ENCODE peak calls at places on chromosomes 13 and 19, in seven cellular contexts. E is A172; M is activated T-cell treated with anti-CD3 and anti-CD28 coated beads for 24 hours; J is activated T-helper 1 cell treated with anti-CD3 and anti-CD28 coated beads, Interleukin-2, amount 50 U/mL, for 16 hours; X is EH; N is stromal cell of bone marrow; H is activated CD8-positive, alpha-beta memory T cell treated with anti-CD3 and anti-CD28 coated beads for 1 hour. R is an unnamed sample.

GRCh38 chr19:44807652-44808462 is 1.0 kb upstream of the BCAM start:
- DNase-seq in N (no peak), X (peak), H (no peak), E (peak), M (no peak), J (no peak), R (no peak)

GRCh38 chr19:3096267-3096901 is 2.2 kb downstream of the GNA11 start:
- DNase-seq in M (no peak), X (no peak), E (no peak), N (no peak), H (no peak), J (no peak), R (no peak)

GRCh38 chr19:14770944-14771839 is 7.2 kb downstream of the ADGRE2 start:
- DNase-seq in X (no peak), M (no peak), N (no peak), E (no peak), H (no peak), J (no peak), R (no peak)

GRCh38 chr19:3692141-3693029 is 7.9 kb downstream of the PIP5K1C start:
- DNase-seq in N (no peak), E (no peak), H (peak), M (no peak), J (peak), X (no peak), R (peak)

GRCh38 chr19:18053571-18054219 is 33.0 kb downstream of the IL12RB1 start:
- DNase-seq in H (no peak), N (no peak), J (no peak), X (peak), M (no peak), E (peak), R (no peak)

GRCh38 chr13:102651392-102651791 is 43.5 kb downstream of the METTL21C start:
- DNase-seq in N (peak), E (peak), H (no peak), J (no peak), M (no peak), X (peak), R (no peak)

GRCh38 chr19:47036233-47036651 is 12.2 kb downstream of the TMEM160 start:
- DNase-seq in E (no peak), H (no peak), X (no peak), N (no peak), M (no peak), J (no peak), R (no peak)

GRCh38 chr13:113092776-113093579 is 12.6 kb upstream of the F7 start:
- DNase-seq in J (no peak), M (no peak), X (no peak), H (no peak), E (no peak), N (no peak), R (no peak)

GRCh38 chr13:45055198-45055901 is 65.0 kb upstream of the GTF2F2 start:
- DNase-seq in E (peak), N (peak), X (peak), M (peak), J (no peak), H (no peak), R (no peak)

GRCh38 chr19:34677386-34678084 is at the start of gene ZNF302:
- DNase-seq in X (peak), J (peak), M (peak), N (peak), H (peak), E (peak), R (peak)

GRCh38 chr19:996051-996838 is 4.0 kb upstream of the GRIN3B start:
- DNase-seq in J (peak), M (peak), X (peak), N (no peak), E (no peak), H (peak), R (peak)

GRCh38 chr19:45668342-45668871 is 386 bp downstream of the GIPR start:
- DNase-seq in X (no peak), J (no peak), E (no peak), N (no peak), H (no peak), M (no peak), R (peak)